ENCODE peak calls at places on chromosomes 1 and 21, in seven cellular contexts. M, C, H, S, O, X and Y are unnamed samples. For H3K4me1, the result is how much of the 10 kb centered on the place peaks cover.

GRCh38 chr1:211517006-211517405 is 25.0 kb upstream of the RD3 start:
- DNase-seq in M (peak), C (no peak), H (no peak), S (no peak), O (no peak), X (peak), Y (no peak)

GRCh38 chr1:15753776-15754175 is 4.8 kb upstream of the FBLIM1 start:
- DNase-seq in M (no peak), C (no peak), H (no peak), S (no peak), O (no peak), X (no peak), Y (no peak)

GRCh38 chr21:38289697-38290096 is 32.9 kb downstream of the KCNJ15 start:
- DNase-seq in M (no peak), C (peak), H (no peak), S (no peak), O (peak), X (no peak), Y (no peak)

GRCh38 chr21:33998402-33998801 is 75.0 kb upstream of the MRPS6 start:
- DNase-seq in M (no peak), C (no peak), H (no peak), S (no peak), O (no peak), X (no peak), Y (no peak)

GRCh38 chr1:9687876-9688582 is 36.5 kb downstream of the PIK3CD start:
- DNase-seq in M (peak), C (peak), H (peak), S (no peak), O (no peak), X (peak), Y (peak)

GRCh38 chr1:38793299-38793698 is 66.3 kb downstream of the RRAGC start:
- DNase-seq in M (no peak), C (no peak), H (no peak), S (no peak), O (no peak), X (no peak), Y (no peak)

GRCh38 chr1:171221665-171222591 is 26.4 kb upstream of the FMO1 start:
- DNase-seq in M (no peak), C (peak), H (no peak), S (no peak), O (peak), X (no peak), Y (peak)

GRCh38 chr1:24929876-24930702 is at the start of gene RUNX3:
- DNase-seq in M (peak), C (no peak), H (peak), S (no peak), O (no peak), X (peak), Y (peak)

GRCh38 chr1:13663969-13664368 is 36.0 kb upstream of the PRDM2 start:
- DNase-seq in M (no peak), C (no peak), H (no peak), S (no peak), O (no peak), X (no peak), Y (no peak)

GRCh38 chr1:213829806-213830205 is 158.0 kb upstream of the PROX1 start:
- DNase-seq in M (peak), C (no peak), H (no peak), S (no peak), O (no peak), X (no peak), Y (no peak)

GRCh38 chr1:55064861-55065263 is 25.5 kb downstream of the PCSK9 start:
- DNase-seq in M (no peak), C (peak), H (no peak), S (no peak), O (peak), X (no peak), Y (no peak)

GRCh38 chr1:43272161-43272560 is 2.4 kb downstream of the TMEM125 start:
- DNase-seq in M (no peak), C (no peak), H (no peak), S (no peak), O (no peak), X (peak), Y (no peak)

GRCh38 chr21:35994605-35995004 is 65.7 kb downstream of the SETD4 start:
- DNase-seq in M (no peak), C (no peak), H (no peak), S (no peak), O (no peak), X (no peak), Y (no peak)

GRCh38 chr1:221294244-221294643 is 415.0 kb downstream of the HLX start:
- DNase-seq in M (no peak), C (peak), H (no peak), S (no peak), O (no peak), X (no peak), Y (no peak)

GRCh38 chr1:109802136-109802900 is 38.6 kb upstream of the EPS8L3 start:
- DNase-seq in M (no peak), C (no peak), H (no peak), S (no peak), O (no peak), X (peak), Y (peak)

GRCh38 chr1:78032964-78033796 is 12.6 kb upstream of the GIPC2 start:
- DNase-seq in M (no peak), C (no peak), H (no peak), S (no peak), O (no peak), X (no peak), Y (no peak)

GRCh38 chr1:197619008-197619640 is 156.2 kb downstream of the DENND1B start:
- DNase-seq in M (peak), C (peak), H (no peak), S (no peak), O (peak), X (no peak), Y (no peak)

GRCh38 chr21:38037416-38037815 is 121.2 kb upstream of the KCNJ6 start:
- DNase-seq in M (no peak), C (no peak), H (no peak), S (no peak), O (peak), X (no peak), Y (no peak)

GRCh38 chr1:224211262-224211962 is 28.4 kb downstream of the DEGS1 start:
- DNase-seq in M (no peak), C (peak), H (no peak), S (no peak), O (peak), X (no peak), Y (no peak)

GRCh38 chr1:93758842-93759515 is 77.3 kb upstream of the BCAR3 start:
- DNase-seq in M (no peak), C (peak), H (no peak), S (no peak), O (peak), X (no peak), Y (no peak)

GRCh38 chr1:52632732-52633290 is at the start of gene SHISAL2A:
- DNase-seq in M (peak), C (no peak), H (peak), S (no peak), O (peak), X (peak), Y (peak)

GRCh38 chr1:59025201-59025600 is 241.4 kb upstream of the JUN start:
- DNase-seq in M (no peak), C (peak), H (no peak), S (no peak), O (peak), X (no peak), Y (no peak)

GRCh38 chr1:18347559-18347958 is 133.2 kb upstream of the KLHDC7A start:
- DNase-seq in M (no peak), C (no peak), H (no peak), S (no peak), O (no peak), X (no peak), Y (no peak)

GRCh38 chr1:236887081-236887480 is 92.0 kb downstream of the MTR start:
- DNase-seq in M (no peak), C (no peak), H (no peak), S (no peak), O (no peak), X (no peak), Y (no peak)

GRCh38 chr1:214718724-214719123 is 115.7 kb downstream of the CENPF start:
- DNase-seq in M (no peak), C (peak), H (no peak), S (no peak), O (peak), X (no peak), Y (no peak)

GRCh38 chr1:24544239-24544638 is 11.6 kb upstream of the NCMAP start:
- DNase-seq in M (no peak), C (no peak), H (no peak), S (no peak), O (no peak), X (no peak), Y (no peak)

GRCh38 chr1:150563340-150564038 is 14.3 kb downstream of the ADAMTSL4 start:
- DNase-seq in M (no peak), C (peak), H (no peak), S (no peak), O (no peak), X (peak), Y (peak)

GRCh38 chr1:28580706-28581530 is 11.1 kb upstream of the RAB42 start:
- DNase-seq in M (peak), C (peak), H (peak), S (no peak), O (peak), X (peak), Y (no peak)

GRCh38 chr1:89808429-89809117 is 12.3 kb upstream of the LRRC8D start:
- DNase-seq in M (peak), C (peak), H (no peak), S (no peak), O (peak), X (peak), Y (no peak)

GRCh38 chr1:153792631-153793041 is 17.4 kb downstream of the SLC27A3 start:
- DNase-seq in M (peak), C (no peak), H (no peak), S (no peak), O (no peak), X (peak), Y (peak)

GRCh38 chr1:156476501-156477298 is 23.9 kb downstream of the MEF2D start:
- DNase-seq in M (no peak), C (peak), H (no peak), S (no peak), O (peak), X (peak), Y (peak)

GRCh38 chr1:183590225-183591191 is at the start of gene NCF2:
- DNase-seq in M (no peak), C (peak), H (no peak), S (no peak), O (no peak), X (no peak), Y (no peak)

GRCh38 chr1:248918126-248918525 is 12.1 kb downstream of the PGBD2 start:
- DNase-seq in M (no peak), C (no peak), H (no peak), S (no peak), O (no peak), X (no peak), Y (no peak)

GRCh38 chr1:145845514-145846161 is at the start of gene NUDT17:
- DNase-seq in M (peak), C (peak), H (peak), S (peak), O (peak), X (peak), Y (peak)

GRCh38 chr1:180498594-180498993 is 3.8 kb downstream of the ACBD6 start:
- DNase-seq in M (no peak), C (no peak), H (no peak), S (no peak), O (no peak), X (no peak), Y (no peak)

GRCh38 chr1:44605904-44606615 is 68.2 kb downstream of the TMEM53 start:
- DNase-seq in M (no peak), C (no peak), H (no peak), S (no peak), O (peak), X (no peak), Y (no peak)

GRCh38 chr1:65541161-65541560 is 120.7 kb downstream of the LEPR start:
- DNase-seq in M (no peak), C (no peak), H (no peak), S (no peak), O (no peak), X (no peak), Y (no peak)

GRCh38 chr21:38817371-38818335 is 11.9 kb downstream of the ETS2 start:
- DNase-seq in M (no peak), C (peak), H (no peak), S (no peak), O (peak), X (no peak), Y (peak)

GRCh38 chr1:40980453-40981121 is 1.1 kb downstream of the CTPS1 start:
- DNase-seq in M (peak), C (peak), H (no peak), S (no peak), O (no peak), X (peak), Y (no peak)

GRCh38 chr1:19818324-19818723 is 3.2 kb upstream of the RNF186 start:
- DNase-seq in M (no peak), C (no peak), H (no peak), S (no peak), O (no peak), X (no peak), Y (no peak)

GRCh38 chr1:19814244-19814661 is 830 bp downstream of the RNF186 start:
- DNase-seq in M (no peak), C (no peak), H (no peak), S (no peak), O (no peak), X (no peak), Y (no peak)

GRCh38 chr1:19814681-19815503 is at the start of gene RNF186:
- DNase-seq in M (no peak), C (no peak), H (no peak), S (no peak), O (no peak), X (no peak), Y (peak)

GRCh38 chr1:19817160-19817559 is 2.1 kb upstream of the RNF186 start:
- DNase-seq in M (no peak), C (no peak), H (no peak), S (no peak), O (no peak), X (no peak), Y (no peak)

GRCh38 chr1:19815801-19816736 is 986 bp upstream of the RNF186 start:
- DNase-seq in M (no peak), C (no peak), H (no peak), S (no peak), O (no peak), X (no peak), Y (peak)
- H3K9ac ChIP-seq in M (no peak), C (no peak), H (no peak), S (no peak), O (no peak), X (no peak), Y (no peak)

GRCh38 chr1:205188132-205188531 is 23.4 kb downstream of the DSTYK start:
- DNase-seq in M (no peak), C (peak), H (no peak), S (no peak), O (no peak), X (no peak), Y (no peak)
- H3K4me1 ChIP-seq in M (under half), C (under half), H (under half), S (under half), O (under half), X (under half), Y (under half)

DNA sequence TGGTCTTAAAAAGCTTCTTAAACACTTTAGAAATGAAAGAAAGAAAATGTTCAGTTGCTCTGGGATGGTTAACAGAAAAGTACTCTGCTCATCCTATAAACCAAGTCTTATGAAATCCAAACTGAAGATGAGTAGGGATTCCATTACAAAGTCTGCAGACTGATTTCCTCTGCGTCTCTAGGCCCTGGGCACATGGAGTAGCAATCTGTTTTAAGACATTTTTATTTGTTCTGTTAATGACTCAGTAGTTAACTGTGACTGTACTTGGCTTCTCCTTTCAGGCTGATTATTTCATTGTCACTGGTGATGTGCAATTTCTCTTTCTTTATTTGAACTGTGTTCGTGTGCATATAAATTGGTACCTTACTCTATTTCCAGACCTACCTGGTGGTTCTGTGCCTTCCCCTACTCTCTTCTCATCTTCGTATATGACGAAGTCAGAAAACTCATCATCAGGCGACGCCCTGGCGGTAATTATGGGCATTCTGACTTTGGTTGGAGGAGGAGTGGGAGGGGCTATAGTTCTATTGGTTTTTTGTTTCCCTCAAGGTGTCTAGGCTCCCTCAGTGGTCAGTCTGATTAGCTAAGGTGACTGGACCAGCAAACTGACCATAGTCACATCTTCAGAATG is 30.6 kb downstream of the ATP1A1 start:
- DNase-seq in M (no peak), C (no peak), H (no peak), S (no peak), O (no peak), X (no peak), Y (no peak)
- H3K9ac ChIP-seq in M (no peak), C (no peak), H (no peak), S (no peak), O (no peak), X (no peak), Y (no peak)

GRCh38 chr1:209756608-209757445 is 974 bp downstream of the TRAF3IP3 start:
- DNase-seq in M (no peak), C (no peak), H (no peak), S (no peak), O (no peak), X (no peak), Y (no peak)

GRCh38 chr1:209759829-209760359 is 4.0 kb downstream of the TRAF3IP3 start:
- DNase-seq in M (no peak), C (no peak), H (no peak), S (no peak), O (no peak), X (no peak), Y (no peak)

GRCh38 chr1:209755926-209756607 is at the start of gene TRAF3IP3:
- DNase-seq in M (no peak), C (no peak), H (no peak), S (no peak), O (no peak), X (no peak), Y (peak)

GRCh38 chr1:209761021-209761635 is 5.3 kb downstream of the TRAF3IP3 start:
- DNase-seq in M (no peak), C (no peak), H (no peak), S (no peak), O (no peak), X (no peak), Y (no peak)

GRCh38 chr1:209758360-209758759 is 2.5 kb downstream of the TRAF3IP3 start:
- DNase-seq in M (no peak), C (no peak), H (no peak), S (no peak), O (no peak), X (no peak), Y (no peak)
- H3K4me1 ChIP-seq in M (under half), C (under half), H (under half), S (under half), O (under half), X (under half), Y (under half)

GRCh38 chr1:232576537-232576936 is 53.4 kb downstream of the SIPA1L2 start:
- DNase-seq in M (no peak), C (no peak), H (no peak), S (no peak), O (no peak), X (no peak), Y (no peak)

GRCh38 chr1:232579958-232580705 is 49.8 kb downstream of the SIPA1L2 start:
- DNase-seq in M (no peak), C (peak), H (no peak), S (no peak), O (peak), X (no peak), Y (no peak)

GRCh38 chr1:232579461-232579860 is 50.5 kb downstream of the SIPA1L2 start:
- DNase-seq in M (no peak), C (no peak), H (no peak), S (no peak), O (no peak), X (no peak), Y (no peak)

GRCh38 chr1:232577809-232578208 is 52.1 kb downstream of the SIPA1L2 start:
- DNase-seq in M (no peak), C (no peak), H (no peak), S (no peak), O (no peak), X (no peak), Y (no peak)

GRCh38 chr1:232578681-232579195 is 51.2 kb downstream of the SIPA1L2 start:
- DNase-seq in M (peak), C (no peak), H (no peak), S (no peak), O (no peak), X (peak), Y (no peak)
- H3K9ac ChIP-seq in M (no peak), C (no peak), H (no peak), S (no peak), O (no peak), X (peak), Y (no peak)